ENCODE peak calls at places on chromosomes 13 and 19, in four cellular contexts. X is K562, C is SK-N-SH, M is HCT116. K is an unnamed sample.

GRCh38 chr19:48867119-48867921 is 1.1 kb downstream of the PLEKHA4 start:
- DNase-seq in X (peak), C (no peak), M (no peak), K (no peak)

GRCh38 chr13:114226699-114227323 is 7.9 kb upstream of the CDC16 start:
- DNase-seq in X (peak), C (peak), M (peak), K (peak)

GRCh38 chr13:91456837-91457236 is 58.4 kb downstream of the GPC5 start:
- DNase-seq in X (no peak), C (no peak), M (no peak), K (no peak)

GRCh38 chr19:17677002-17677401 is 11.2 kb downstream of the UNC13A start:
- DNase-seq in X (peak), C (no peak), M (peak), K (no peak)

GRCh38 chr19:10562609-10563008 is 3.2 kb downstream of the KRI1 start:
- DNase-seq in X (no peak), C (no peak), M (no peak), K (no peak)

GRCh38 chr13:105159794-105160193 is 1375.7 kb downstream of the EFNB2 start:
- DNase-seq in X (no peak), C (no peak), M (no peak), K (no peak)

GRCh38 chr13:46812398-46812797 is 15.4 kb upstream of the ESD start:
- DNase-seq in X (no peak), C (no peak), M (no peak), K (no peak)

GRCh38 chr19:10408511-10409291 is 5.4 kb upstream of the CDC37 start:
- DNase-seq in X (no peak), C (peak), M (no peak), K (no peak)

GRCh38 chr19:4291200-4291732 is 10.9 kb downstream of the TMIGD2 start:
- DNase-seq in X (no peak), C (peak), M (no peak), K (no peak)

GRCh38 chr13:49220035-49220855 is at the start of gene MLNR:
- DNase-seq in X (peak), C (peak), M (no peak), K (peak)

GRCh38 chr19:29687897-29688728 is 22.9 kb downstream of the PLEKHF1 start:
- DNase-seq in X (peak), C (no peak), M (no peak), K (no peak)

GRCh38 chr19:19545128-19545591 is 7.1 kb downstream of the CILP2 start:
- DNase-seq in X (no peak), C (no peak), M (no peak), K (no peak)

GRCh38 chr13:95494082-95494681 is 58.3 kb upstream of the CLDN10 start:
- DNase-seq in X (peak), C (peak), M (peak), K (peak)

GRCh38 chr19:51181377-51181912 is 39.3 kb downstream of the SIGLEC7 start:
- DNase-seq in X (no peak), C (no peak), M (no peak), K (no peak)

GRCh38 chr19:55305491-55305890 is 19.6 kb downstream of the TMEM150B start:
- DNase-seq in X (peak), C (peak), M (no peak), K (peak)

GRCh38 chr13:44433863-44434262 is 60.2 kb downstream of the SERP2 start:
- DNase-seq in X (no peak), C (no peak), M (no peak), K (no peak)

GRCh38 chr13:44435142-44435982 is 61.7 kb downstream of the SERP2 start:
- DNase-seq in X (peak), C (peak), M (peak), K (peak)

GRCh38 chr13:44431150-44431549 is 57.5 kb downstream of the SERP2 start:
- DNase-seq in X (no peak), C (no peak), M (no peak), K (no peak)

GRCh38 chr13:44434441-44435141 is 61.0 kb downstream of the SERP2 start:
- DNase-seq in X (no peak), C (no peak), M (no peak), K (no peak)

DNA sequence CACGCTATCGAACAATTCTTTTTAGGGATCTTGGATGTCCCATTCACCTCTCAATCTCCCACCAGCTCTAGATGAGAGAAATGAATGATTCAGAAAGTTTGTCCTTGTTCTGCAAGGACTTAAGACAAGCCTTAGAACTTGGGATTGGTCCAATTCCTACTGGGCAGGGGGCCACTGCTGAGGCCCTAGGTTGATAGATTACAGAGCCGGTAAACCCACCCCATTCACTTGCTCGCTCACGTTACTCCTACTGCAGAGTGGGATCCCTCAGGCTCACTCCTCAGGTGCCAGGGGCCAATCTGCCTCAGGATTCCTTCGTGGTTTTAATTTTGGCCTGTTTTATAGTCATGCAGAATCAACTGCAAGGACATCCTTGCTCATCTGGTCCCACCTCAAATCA is 59.0 kb downstream of the SERP2 start:
- DNase-seq in X (no peak), C (no peak), M (no peak), K (no peak)
- TF ChIP-seq JUND in X (no peak), C (no peak), M (no peak), K (no peak)

DNA sequence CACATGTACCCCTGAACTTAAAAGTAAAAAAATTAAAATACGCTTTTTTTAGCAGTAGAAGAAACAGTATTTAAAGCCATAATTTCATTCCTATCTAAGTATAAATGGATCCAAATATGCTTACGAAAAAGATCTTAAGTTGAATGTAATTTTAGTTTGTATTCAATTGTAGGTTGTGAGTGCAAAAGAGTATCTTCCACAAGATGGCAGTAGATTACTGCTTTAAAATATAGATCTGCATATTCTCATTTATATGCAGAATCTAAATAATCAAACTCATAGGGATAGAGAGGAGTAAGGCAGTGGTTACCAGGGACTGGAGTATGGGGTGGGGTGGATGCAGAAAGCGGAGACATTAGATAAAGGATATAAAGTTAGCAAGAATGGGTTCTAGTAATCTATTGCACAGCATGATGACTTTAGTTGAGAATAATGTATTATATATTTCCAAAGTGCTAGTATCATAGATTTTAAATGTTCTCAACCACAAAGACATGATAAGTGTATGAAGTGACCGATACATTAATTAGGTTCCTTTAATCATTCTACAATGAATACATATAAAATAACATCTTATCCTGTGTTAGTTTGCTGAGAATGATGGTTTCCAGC is 14.2 kb downstream of the OR7A17 start:
- DNase-seq in X (peak), C (peak), M (peak), K (peak)
- TF ChIP-seq JUND in X (no peak), C (no peak), M (no peak), K (no peak)

GRCh38 chr13:36157475-36157874 is 26.3 kb upstream of the DCLK1 start:
- DNase-seq in X (no peak), C (no peak), M (no peak), K (no peak)
- TF ChIP-seq JUND in X (no peak), C (no peak), M (no peak), K (no peak)

GRCh38 chr13:99688776-99689175 is 187.5 kb downstream of the TM9SF2 start:
- DNase-seq in X (no peak), C (no peak), M (no peak), K (no peak)
- TF ChIP-seq JUND in X (no peak), C (no peak), M (no peak), K (no peak)